ENCODE peak calls at places on chromosomes 16 and 17, in ten cellular contexts. One of them, this sample, is unnamed.

GRCh38 chr16:30185141-30185682 is 1.8 kb downstream of the CORO1A start:
- DNase-seq in PC-9: no peak
- DNase-seq in brain microvascular endothelial cell: no peak
- DNase-seq in effector memory CD4-positive, alpha-beta T cell: no peak
- DNase-seq in stomach: no peak
- DNase-seq in SJCRH30: no peak
- DNase-seq in A673: no peak
- DNase-seq in body of pancreas: peak
- DNase-seq in CD4-positive, CD25-positive, alpha-beta regulatory T cell: no peak
- DNase-seq in pancreas: no peak
- DNase-seq in this sample: peak

GRCh38 chr17:81939881-81940385 is 2.8 kb upstream of the PYCR1 start:
- DNase-seq in effector memory CD4-positive, alpha-beta T cell: no peak
- DNase-seq in body of pancreas: no peak
- DNase-seq in pancreas: no peak
- DNase-seq in brain microvascular endothelial cell: no peak
- DNase-seq in stomach: peak
- DNase-seq in SJCRH30: no peak
- DNase-seq in CD4-positive, CD25-positive, alpha-beta regulatory T cell: no peak
- DNase-seq in A673: no peak
- DNase-seq in PC-9: no peak
- DNase-seq in this sample: no peak

GRCh38 chr17:43840814-43841213 is 6.2 kb upstream of the CD300LG start:
- DNase-seq in stomach: no peak
- DNase-seq in pancreas: no peak
- DNase-seq in effector memory CD4-positive, alpha-beta T cell: no peak
- DNase-seq in brain microvascular endothelial cell: peak
- DNase-seq in PC-9: peak
- DNase-seq in SJCRH30: peak
- DNase-seq in body of pancreas: no peak
- DNase-seq in CD4-positive, CD25-positive, alpha-beta regulatory T cell: no peak
- DNase-seq in A673: peak
- DNase-seq in this sample: peak

GRCh38 chr16:54462766-54463165 is 176.2 kb upstream of the IRX3 start:
- DNase-seq in stomach: no peak
- DNase-seq in brain microvascular endothelial cell: no peak
- DNase-seq in A673: no peak
- DNase-seq in effector memory CD4-positive, alpha-beta T cell: no peak
- DNase-seq in SJCRH30: no peak
- DNase-seq in PC-9: no peak
- DNase-seq in CD4-positive, CD25-positive, alpha-beta regulatory T cell: no peak
- DNase-seq in body of pancreas: no peak
- DNase-seq in pancreas: no peak
- DNase-seq in this sample: no peak

GRCh38 chr17:46811978-46812583 is 6.4 kb downstream of the WNT3 start:
- DNase-seq in effector memory CD4-positive, alpha-beta T cell: no peak
- DNase-seq in body of pancreas: no peak
- DNase-seq in pancreas: no peak
- DNase-seq in CD4-positive, CD25-positive, alpha-beta regulatory T cell: no peak
- DNase-seq in SJCRH30: no peak
- DNase-seq in PC-9: no peak
- DNase-seq in A673: peak
- DNase-seq in brain microvascular endothelial cell: no peak
- DNase-seq in stomach: no peak
- DNase-seq in this sample: peak

GRCh38 chr17:40361063-40361924 is 3.2 kb downstream of the GJD3 start:
- DNase-seq in CD4-positive, CD25-positive, alpha-beta regulatory T cell: no peak
- DNase-seq in PC-9: no peak
- DNase-seq in A673: no peak
- DNase-seq in stomach: no peak
- DNase-seq in effector memory CD4-positive, alpha-beta T cell: no peak
- DNase-seq in brain microvascular endothelial cell: no peak
- DNase-seq in SJCRH30: no peak
- DNase-seq in pancreas: no peak
- DNase-seq in body of pancreas: no peak
- DNase-seq in this sample: no peak

GRCh38 chr16:2842340-2843000 is 12.4 kb downstream of the ZG16B start:
- DNase-seq in body of pancreas: peak
- DNase-seq in SJCRH30: no peak
- DNase-seq in A673: peak
- DNase-seq in stomach: peak
- DNase-seq in pancreas: peak
- DNase-seq in effector memory CD4-positive, alpha-beta T cell: peak
- DNase-seq in CD4-positive, CD25-positive, alpha-beta regulatory T cell: peak
- DNase-seq in PC-9: no peak
- DNase-seq in brain microvascular endothelial cell: no peak
- DNase-seq in this sample: peak

GRCh38 chr17:3535253-3535995 is 22.2 kb downstream of the TRPV3 start:
- DNase-seq in brain microvascular endothelial cell: peak
- DNase-seq in A673: peak
- DNase-seq in pancreas: no peak
- DNase-seq in PC-9: no peak
- DNase-seq in effector memory CD4-positive, alpha-beta T cell: no peak
- DNase-seq in CD4-positive, CD25-positive, alpha-beta regulatory T cell: peak
- DNase-seq in stomach: peak
- DNase-seq in body of pancreas: peak
- DNase-seq in SJCRH30: no peak
- DNase-seq in this sample: peak

GRCh38 chr17:69597898-69598692 is 183.6 kb downstream of the MAP2K6 start:
- DNase-seq in brain microvascular endothelial cell: peak
- DNase-seq in CD4-positive, CD25-positive, alpha-beta regulatory T cell: no peak
- DNase-seq in A673: no peak
- DNase-seq in effector memory CD4-positive, alpha-beta T cell: no peak
- DNase-seq in body of pancreas: no peak
- DNase-seq in stomach: no peak
- DNase-seq in SJCRH30: no peak
- DNase-seq in pancreas: no peak
- DNase-seq in PC-9: peak
- DNase-seq in this sample: no peak

GRCh38 chr17:228223-228615 is 46.8 kb upstream of the DOC2B start:
- DNase-seq in CD4-positive, CD25-positive, alpha-beta regulatory T cell: no peak
- DNase-seq in SJCRH30: no peak
- DNase-seq in brain microvascular endothelial cell: no peak
- DNase-seq in stomach: no peak
- DNase-seq in effector memory CD4-positive, alpha-beta T cell: no peak
- DNase-seq in pancreas: no peak
- DNase-seq in PC-9: no peak
- DNase-seq in A673: no peak
- DNase-seq in body of pancreas: no peak
- DNase-seq in this sample: no peak

GRCh38 chr17:1058423-1059130 is 61.6 kb downstream of the TIMM22 start:
- DNase-seq in PC-9: peak
- DNase-seq in body of pancreas: no peak
- DNase-seq in stomach: peak
- DNase-seq in A673: peak
- DNase-seq in pancreas: no peak
- DNase-seq in brain microvascular endothelial cell: peak
- DNase-seq in effector memory CD4-positive, alpha-beta T cell: no peak
- DNase-seq in CD4-positive, CD25-positive, alpha-beta regulatory T cell: no peak
- DNase-seq in SJCRH30: peak
- DNase-seq in this sample: peak

GRCh38 chr17:49830605-49831004 is 17.3 kb downstream of the TAC4 start:
- DNase-seq in effector memory CD4-positive, alpha-beta T cell: no peak
- DNase-seq in SJCRH30: no peak
- DNase-seq in CD4-positive, CD25-positive, alpha-beta regulatory T cell: no peak
- DNase-seq in brain microvascular endothelial cell: no peak
- DNase-seq in A673: no peak
- DNase-seq in PC-9: no peak
- DNase-seq in pancreas: no peak
- DNase-seq in body of pancreas: no peak
- DNase-seq in stomach: no peak
- DNase-seq in this sample: no peak

GRCh38 chr17:49227436-49228261 is 2.9 kb downstream of the PHOSPHO1 start:
- DNase-seq in PC-9: peak
- DNase-seq in CD4-positive, CD25-positive, alpha-beta regulatory T cell: peak
- DNase-seq in A673: peak
- DNase-seq in SJCRH30: peak
- DNase-seq in body of pancreas: peak
- DNase-seq in effector memory CD4-positive, alpha-beta T cell: peak
- DNase-seq in pancreas: peak
- DNase-seq in stomach: peak
- DNase-seq in brain microvascular endothelial cell: peak
- DNase-seq in this sample: peak

DNA sequence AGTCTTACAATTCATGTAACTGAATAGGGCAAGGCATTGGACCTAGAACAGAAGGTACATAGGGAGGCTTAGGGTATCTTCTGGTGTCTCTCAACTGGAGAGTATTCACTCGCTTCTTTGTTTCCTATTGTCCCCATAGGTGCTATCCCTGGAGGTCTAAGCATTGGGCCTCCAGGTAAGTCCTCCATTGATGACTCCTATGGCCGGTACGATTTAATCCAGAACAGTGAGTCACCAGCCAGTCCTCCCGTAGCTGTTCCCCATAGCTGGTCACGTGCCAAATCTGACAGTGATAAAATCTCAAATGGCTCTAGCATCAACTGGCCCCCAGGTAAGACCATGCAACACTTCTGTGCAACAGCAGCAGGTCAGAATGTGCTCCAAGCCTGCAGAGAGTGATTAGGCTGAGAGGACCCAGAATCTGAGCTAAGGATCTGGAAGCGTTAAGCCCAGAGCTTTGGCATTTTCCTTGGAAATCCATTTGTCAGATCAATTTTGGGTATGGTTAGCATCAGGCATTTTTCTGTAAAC is 35.7 kb downstream of the TMC6 start:
- DNase-seq in CD4-positive, CD25-positive, alpha-beta regulatory T cell: no peak
- DNase-seq in SJCRH30: no peak
- DNase-seq in A673: no peak
- DNase-seq in PC-9: no peak
- DNase-seq in stomach: no peak
- DNase-seq in brain microvascular endothelial cell: no peak
- DNase-seq in pancreas: no peak
- DNase-seq in body of pancreas: no peak
- DNase-seq in effector memory CD4-positive, alpha-beta T cell: no peak
- DNase-seq in this sample: no peak
- H3K27ac ChIP-seq in CD4-positive, CD25-positive, alpha-beta regulatory T cell: no peak
- H3K27ac ChIP-seq in SJCRH30: no peak
- H3K27ac ChIP-seq in A673: no peak
- H3K27ac ChIP-seq in PC-9: no peak
- H3K27ac ChIP-seq in stomach: no peak
- H3K27ac ChIP-seq in brain microvascular endothelial cell: no peak
- H3K27ac ChIP-seq in pancreas: no peak
- H3K27ac ChIP-seq in body of pancreas: no peak
- H3K27ac ChIP-seq in effector memory CD4-positive, alpha-beta T cell: no peak
- H3K27ac ChIP-seq in this sample: no peak

DNA sequence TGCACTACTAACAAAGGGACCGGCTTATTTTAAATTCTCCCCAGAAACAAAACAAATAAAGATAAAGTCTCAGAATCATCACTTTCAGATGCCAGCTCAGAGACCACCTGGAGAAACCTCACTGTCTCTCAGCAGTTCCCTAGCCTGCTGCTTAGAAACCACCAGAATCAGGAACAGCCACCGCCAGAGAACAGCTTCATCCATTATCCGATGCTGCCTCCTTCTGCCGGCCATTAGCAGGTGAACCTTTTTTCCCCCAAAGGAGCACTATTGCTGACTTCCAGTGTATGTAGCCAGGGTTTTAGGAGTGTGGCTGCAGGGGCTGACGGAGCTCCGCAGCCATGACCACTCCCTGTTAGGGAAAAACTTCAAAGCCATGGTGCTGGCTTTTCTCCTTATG is 171.2 kb upstream of the DYNLRB2 start:
- DNase-seq in PC-9: no peak
- DNase-seq in brain microvascular endothelial cell: peak
- DNase-seq in pancreas: no peak
- DNase-seq in body of pancreas: peak
- DNase-seq in SJCRH30: peak
- DNase-seq in effector memory CD4-positive, alpha-beta T cell: no peak
- DNase-seq in CD4-positive, CD25-positive, alpha-beta regulatory T cell: no peak
- DNase-seq in A673: no peak
- DNase-seq in stomach: peak
- DNase-seq in this sample: no peak
- H3K27ac ChIP-seq in PC-9: no peak
- H3K27ac ChIP-seq in brain microvascular endothelial cell: no peak
- H3K27ac ChIP-seq in pancreas: no peak
- H3K27ac ChIP-seq in body of pancreas: no peak
- H3K27ac ChIP-seq in SJCRH30: no peak
- H3K27ac ChIP-seq in effector memory CD4-positive, alpha-beta T cell: no peak
- H3K27ac ChIP-seq in CD4-positive, CD25-positive, alpha-beta regulatory T cell: no peak
- H3K27ac ChIP-seq in A673: no peak
- H3K27ac ChIP-seq in stomach: no peak
- H3K27ac ChIP-seq in this sample: no peak

GRCh38 chr16:49592507-49593422 is 219.2 kb downstream of the C16orf78 start:
- DNase-seq in CD4-positive, CD25-positive, alpha-beta regulatory T cell: peak
- DNase-seq in effector memory CD4-positive, alpha-beta T cell: no peak
- DNase-seq in brain microvascular endothelial cell: no peak
- DNase-seq in stomach: peak
- DNase-seq in PC-9: no peak
- DNase-seq in pancreas: no peak
- DNase-seq in SJCRH30: peak
- DNase-seq in body of pancreas: peak
- DNase-seq in A673: peak
- DNase-seq in this sample: peak
- H3K27ac ChIP-seq in CD4-positive, CD25-positive, alpha-beta regulatory T cell: no peak
- H3K27ac ChIP-seq in effector memory CD4-positive, alpha-beta T cell: no peak
- H3K27ac ChIP-seq in brain microvascular endothelial cell: no peak
- H3K27ac ChIP-seq in stomach: no peak
- H3K27ac ChIP-seq in PC-9: no peak
- H3K27ac ChIP-seq in pancreas: no peak
- H3K27ac ChIP-seq in SJCRH30: no peak
- H3K27ac ChIP-seq in body of pancreas: no peak
- H3K27ac ChIP-seq in A673: no peak
- H3K27ac ChIP-seq in this sample: no peak

GRCh38 chr16:87070657-87071056 is 246.5 kb downstream of the C16orf95 start:
- DNase-seq in A673: no peak
- DNase-seq in SJCRH30: no peak
- DNase-seq in CD4-positive, CD25-positive, alpha-beta regulatory T cell: no peak
- DNase-seq in stomach: no peak
- DNase-seq in pancreas: no peak
- DNase-seq in body of pancreas: no peak
- DNase-seq in brain microvascular endothelial cell: no peak
- DNase-seq in PC-9: no peak
- DNase-seq in effector memory CD4-positive, alpha-beta T cell: no peak
- DNase-seq in this sample: no peak
- H3K27ac ChIP-seq in A673: no peak
- H3K27ac ChIP-seq in SJCRH30: no peak
- H3K27ac ChIP-seq in CD4-positive, CD25-positive, alpha-beta regulatory T cell: no peak
- H3K27ac ChIP-seq in stomach: no peak
- H3K27ac ChIP-seq in pancreas: no peak
- H3K27ac ChIP-seq in body of pancreas: no peak
- H3K27ac ChIP-seq in brain microvascular endothelial cell: no peak
- H3K27ac ChIP-seq in PC-9: no peak
- H3K27ac ChIP-seq in effector memory CD4-positive, alpha-beta T cell: no peak
- H3K27ac ChIP-seq in this sample: no peak

This sample was measured in WERI-Rb-1.